ENCODE peak calls at places on chromosomes 12 and 14, in four cellular contexts. J is WTC11, X is HCT116, Y is A549. T is an unnamed sample.

GRCh38 chr14:74133833-74134481 is 49.2 kb downstream of the LIN52 start:
- DNase-seq in J (no peak), X (no peak), Y (no peak), T (no peak)

GRCh38 chr14:81062816-81063215 is 107.4 kb downstream of the TSHR start:
- DNase-seq in J (peak; percentile 30), X (peak; percentile 21), Y (peak; percentile 20), T (peak; percentile 44)

GRCh38 chr14:82362452-82362851 is 828.8 kb upstream of the SEL1L start:
- DNase-seq in J (no peak), X (no peak), Y (no peak), T (no peak)

GRCh38 chr14:24254630-24255392 is 8.2 kb downstream of the TGM1 start:
- DNase-seq in J (no peak), X (no peak), Y (no peak), T (no peak)

GRCh38 chr12:40107803-40108620 is 2.1 kb upstream of the SLC2A13 start:
- DNase-seq in J (no peak), X (no peak), Y (no peak), T (no peak)

GRCh38 chr12:109711596-109712461 is 1.8 kb upstream of the FAM222A start:
- DNase-seq in J (peak; percentile 54), X (no peak), Y (no peak), T (no peak)

GRCh38 chr12:124829708-124830304 is 33.9 kb downstream of the SCARB1 start:
- DNase-seq in J (no peak), X (no peak), Y (peak; percentile 77), T (no peak)

GRCh38 chr14:75084513-75084912 is 15.1 kb downstream of the ZC2HC1C start:
- DNase-seq in J (no peak), X (no peak), Y (no peak), T (no peak)

GRCh38 chr12:27824126-27824842 is 44.2 kb upstream of the MANSC4 start:
- DNase-seq in J (no peak), X (no peak), Y (no peak), T (no peak)

GRCh38 chr12:122399254-122399591 is 23.2 kb downstream of the CLIP1 start:
- DNase-seq in J (no peak), X (no peak), Y (no peak), T (no peak)
- TF ChIP-seq MAX in J (no peak), X (no peak), Y (no peak), T (no peak)

GRCh38 chr14:32694795-32695449 is 243.8 kb upstream of the NPAS3 start:
- DNase-seq in J (no peak), X (no peak), Y (no peak), T (no peak)

GRCh38 chr14:32697114-32697513 is 241.6 kb upstream of the NPAS3 start:
- DNase-seq in J (no peak), X (no peak), Y (no peak), T (no peak)

GRCh38 chr14:32696325-32697101 is 242.2 kb upstream of the NPAS3 start:
- DNase-seq in J (no peak), X (no peak), Y (no peak), T (no peak)

GRCh38 chr14:32692441-32692840 is 246.2 kb upstream of the NPAS3 start:
- DNase-seq in J (no peak), X (no peak), Y (no peak), T (no peak)

GRCh38 chr14:32693114-32693513 is 245.6 kb upstream of the NPAS3 start:
- DNase-seq in J (no peak), X (no peak), Y (no peak), T (no peak)
- TF ChIP-seq MAX in J (no peak), X (no peak), Y (no peak), T (no peak)

GRCh38 chr14:104315625-104316024 is 177.2 kb downstream of the KIF26A start:
- DNase-seq in J (peak; percentile 5), X (no peak), Y (no peak), T (no peak)

GRCh38 chr14:104316121-104316722 is 177.8 kb downstream of the KIF26A start:
- DNase-seq in J (peak; percentile 7), X (no peak), Y (no peak), T (no peak)

GRCh38 chr14:104313674-104314073 is 175.3 kb downstream of the KIF26A start:
- DNase-seq in J (no peak), X (no peak), Y (no peak), T (no peak)

GRCh38 chr14:104314251-104314941 is 176.0 kb downstream of the KIF26A start:
- DNase-seq in J (peak; percentile 4), X (no peak), Y (no peak), T (no peak)

DNA sequence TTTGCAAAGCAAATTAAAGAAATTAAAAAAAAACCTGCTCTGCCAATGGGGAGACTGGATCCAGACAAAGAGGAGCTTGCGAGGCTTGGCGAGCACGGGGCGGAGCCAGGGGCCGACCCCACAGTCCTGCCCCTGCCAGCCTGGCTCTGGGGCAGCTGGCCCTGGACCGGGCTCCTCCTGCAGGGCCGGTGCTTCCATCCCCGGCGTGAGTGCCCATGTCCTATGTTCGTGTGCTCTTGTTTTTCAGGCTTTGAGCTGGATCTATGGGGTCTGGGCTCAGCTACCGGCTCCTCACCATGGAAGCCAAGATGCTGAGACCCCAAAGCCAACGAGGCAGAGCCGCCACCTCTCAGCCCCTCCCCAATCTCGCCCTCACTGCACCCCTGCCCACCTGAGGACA is 176.8 kb downstream of the KIF26A start:
- DNase-seq in J (peak; percentile 9), X (no peak), Y (no peak), T (no peak)
- TF ChIP-seq MAX in J (no peak), X (no peak), Y (no peak), T (no peak)

GRCh38 chr12:106205208-106206069 is 42.4 kb downstream of the CKAP4 start:
- DNase-seq in J (no peak), X (peak; percentile 64), Y (peak; percentile 61), T (peak; percentile 23)
- TF ChIP-seq MAX in J (no peak), X (peak; percentile 32), Y (no peak), T (no peak)

DNA sequence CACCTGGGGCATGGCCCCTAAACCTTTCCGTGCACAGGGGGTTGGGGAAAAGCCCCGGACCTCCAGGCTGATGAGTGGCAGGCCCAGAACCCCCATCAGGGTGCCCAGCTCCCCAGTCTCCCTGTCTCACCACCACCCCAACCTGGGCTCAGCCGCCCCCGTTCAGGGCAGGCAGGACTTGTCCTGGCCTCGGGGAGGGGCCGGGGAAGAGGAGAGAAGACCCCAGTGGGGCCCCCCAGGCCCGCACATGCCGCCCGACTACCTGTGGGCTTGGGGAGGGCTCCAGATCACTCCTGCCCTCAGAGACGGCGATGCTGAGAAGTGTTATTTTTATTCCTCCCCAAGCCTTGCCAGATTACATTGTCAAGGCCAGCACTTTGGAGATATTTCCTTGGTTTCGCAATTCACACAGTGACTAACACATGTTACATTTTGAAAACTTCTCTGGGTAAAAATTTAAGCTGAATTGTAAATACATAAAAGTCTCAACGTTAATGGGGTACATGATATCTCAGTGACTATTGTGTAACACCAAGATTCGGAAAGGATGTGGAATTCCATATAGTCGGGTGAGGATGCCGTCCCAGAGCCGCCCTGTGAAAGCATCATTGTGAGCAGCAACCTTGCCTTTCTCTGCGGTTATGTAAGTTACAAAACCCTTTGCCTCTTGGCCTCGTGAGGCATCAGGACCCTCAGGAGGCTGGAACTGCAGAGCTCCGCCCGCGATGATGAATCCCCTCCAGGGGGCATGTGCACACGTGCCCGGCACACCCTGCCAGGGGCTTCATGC is 85.6 kb upstream of the DIO3 start:
- DNase-seq in J (no peak), X (no peak), Y (peak; percentile 85), T (peak; percentile 76)
- TF ChIP-seq MAX in J (no peak), X (no peak), Y (peak; percentile 96), T (peak; percentile 76)

DNA sequence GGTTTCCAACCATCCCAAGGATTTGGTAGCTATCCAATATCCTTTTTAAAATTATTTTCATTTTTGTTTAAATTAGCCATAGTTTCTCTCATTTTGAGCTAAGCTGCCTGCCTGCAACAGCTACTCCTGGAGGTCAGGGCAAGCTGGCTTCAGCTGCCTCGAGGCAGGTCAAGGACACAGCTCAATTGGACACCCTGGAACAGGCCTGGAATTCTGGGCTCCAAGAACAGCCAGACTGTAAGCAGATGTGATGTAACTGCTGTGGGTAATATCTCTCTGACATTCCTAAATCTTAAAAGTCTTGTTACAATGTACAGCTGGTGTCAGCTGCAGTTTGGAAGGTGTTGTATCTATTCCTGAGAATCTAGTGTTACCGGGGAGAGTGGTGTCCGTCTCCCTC is 119.8 kb downstream of the KCNK10 start:
- DNase-seq in J (no peak), X (no peak), Y (no peak), T (no peak)
- TF ChIP-seq MAX in J (no peak), X (no peak), Y (no peak), T (no peak)

GRCh38 chr14:95307402-95308041 is 12.2 kb downstream of the CLMN start:
- DNase-seq in J (no peak), X (no peak), Y (no peak), T (no peak)

GRCh38 chr14:95311752-95312151 is 8.0 kb downstream of the CLMN start:
- DNase-seq in J (no peak), X (peak; percentile 22), Y (peak; percentile 31), T (peak; percentile 40)

GRCh38 chr14:95308073-95308472 is 11.6 kb downstream of the CLMN start:
- DNase-seq in J (no peak), X (no peak), Y (no peak), T (no peak)

GRCh38 chr14:95310635-95311380 is 8.9 kb downstream of the CLMN start:
- DNase-seq in J (no peak), X (no peak), Y (no peak), T (no peak)

DNA sequence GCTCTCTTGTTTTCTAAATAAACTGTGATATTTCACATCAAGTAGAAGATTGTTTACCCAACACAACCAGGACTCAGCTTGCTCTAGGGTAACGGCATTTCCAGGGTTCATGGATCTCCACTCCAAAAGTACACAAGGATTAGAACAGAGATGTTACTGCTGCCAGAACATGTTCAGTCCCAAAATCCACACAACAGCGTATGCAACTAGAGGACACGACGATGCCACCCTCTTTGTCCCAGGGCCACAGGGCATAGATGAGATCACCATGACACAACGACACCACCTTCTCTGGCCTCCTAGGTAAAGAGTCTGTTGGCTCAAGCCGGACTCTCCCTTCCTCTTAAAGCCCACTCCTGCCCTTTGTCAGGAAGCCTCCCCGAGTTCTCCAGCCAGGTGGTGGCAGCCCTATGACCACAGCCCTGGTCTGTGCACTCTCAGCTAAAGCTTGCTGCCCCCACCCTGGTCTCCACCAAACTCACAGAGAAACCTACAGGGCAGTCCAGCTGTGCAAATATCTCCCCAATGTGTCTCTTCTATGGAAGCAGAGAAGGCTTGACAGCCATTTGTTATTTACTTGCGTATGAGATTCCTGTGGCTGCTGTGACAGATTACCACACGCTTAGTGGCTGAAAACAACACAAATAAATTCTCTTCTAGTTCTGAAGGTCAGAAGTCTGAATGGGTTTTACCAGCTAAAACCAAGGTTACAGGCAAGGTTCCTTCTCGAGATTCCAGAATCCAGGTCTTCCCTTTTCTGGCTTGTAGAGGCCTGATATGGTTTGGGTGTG is 10.3 kb downstream of the CLMN start:
- DNase-seq in J (no peak), X (no peak), Y (no peak), T (no peak)
- TF ChIP-seq MAX in J (no peak), X (no peak), Y (no peak), T (no peak)

GRCh38 chr14:72651715-72652114 is 242.2 kb downstream of the DPF3 start:
- DNase-seq in J (no peak), X (no peak), Y (no peak), T (no peak)
- TF ChIP-seq MAX in J (no peak), X (no peak), Y (no peak), T (no peak)

GRCh38 chr14:51419685-51420084 is 179.6 kb downstream of the TMX1 start:
- DNase-seq in J (no peak), X (no peak), Y (peak; percentile 32), T (peak; percentile 3)
- TF ChIP-seq MAX in J (no peak), X (no peak), Y (no peak), T (no peak)

GRCh38 chr12:32864731-32865130 is 31.8 kb downstream of the PKP2 start:
- DNase-seq in J (no peak), X (no peak), Y (no peak), T (no peak)
- TF ChIP-seq MAX in J (no peak), X (no peak), Y (no peak), T (no peak)